ENCODE peak calls at places on chromosomes 4 and X, in six cellular contexts. R is progenitor cell of endocrine pancreas; K is GM20000; A is type B pancreatic cell; Y is mucosa of gallbladder; M is stimulated activated naive B cell treated with anti-CD40 and anti-IgM and Interleukin-4, amounts not matched to agents 10 μg/mL and 1 μg/mL and 100 μg/mL, for 72 hours. V is an unnamed sample.

GRCh38 chr4:184648220-184649025 is 824 bp downstream of the CASP3 start:
- DNase-seq in R (peak; percentile 41), K (peak; percentile 45), A (peak; percentile 73), Y (peak; percentile 59), M (peak; percentile 16), V (peak; percentile 53)

GRCh38 chr4:150476776-150477175 is 105.2 kb upstream of the MAB21L2 start:
- DNase-seq in R (no peak), K (no peak), A (no peak), Y (no peak), M (no peak), V (no peak)

GRCh38 chr4:102787096-102787867 is 26.5 kb upstream of the MANBA start:
- DNase-seq in R (no peak), K (no peak), A (no peak), Y (no peak), M (no peak), V (no peak)

GRCh38 chrX:73683236-73683859 is 120.4 kb downstream of the CHIC1 start:
- DNase-seq in R (no peak), K (no peak), A (no peak), Y (no peak), M (no peak), V (no peak)

GRCh38 chr4:188781655-188782054 is 642.4 kb downstream of the TRIML1 start:
- DNase-seq in R (no peak), K (no peak), A (no peak), Y (no peak), M (no peak), V (no peak)

GRCh38 chr4:151530783-151531182 is 121.8 kb downstream of the FHIP1A start:
- DNase-seq in R (no peak), K (no peak), A (no peak), Y (no peak), M (no peak), V (no peak)

GRCh38 chrX:48498374-48498809 is 10.4 kb upstream of the PORCN start:
- DNase-seq in R (no peak), K (no peak), A (no peak), Y (no peak), M (no peak), V (no peak)

GRCh38 chr4:146165840-146166239 is 9.7 kb upstream of the LSM6 start:
- DNase-seq in R (no peak), K (no peak), A (no peak), Y (no peak), M (no peak), V (no peak)

GRCh38 chr4:1401409-1402020 is 4.7 kb downstream of the NKX1-1 start:
- DNase-seq in R (no peak), K (peak; percentile 36), A (no peak), Y (no peak), M (no peak), V (no peak)

GRCh38 chr4:133799916-133800315 is 401.7 kb downstream of the PABPC4L start:
- DNase-seq in R (no peak), K (no peak), A (no peak), Y (no peak), M (no peak), V (no peak)